ENCODE peak calls at places on chromosomes 4 and X, in ten cellular contexts. G is nephron progenitor cell; Q is body of pancreas; E is endothelial cell; I is cardiac fibroblast; X is prostate gland; C is neural crest cell; J is mucosa of descending colon; F is activated CD8-positive, alpha-beta T cell treated with anti-CD3 and anti-CD28 coated beads for 36 hours; L is fibroblast of the aortic adventitia. D is an unnamed sample.

GRCh38 chr4:159446266-159446976 is 343.5 kb downstream of the RAPGEF2 start:
- DNase-seq in C (peak), F (peak), G (peak), I (peak), X (peak), E (peak), Q (peak), J (peak), L (peak), D (no peak)

GRCh38 chr4:151099976-151100417 is 569 bp downstream of the RPS3A start:
- DNase-seq in Q (no peak), I (peak), F (no peak), E (no peak), L (peak), J (no peak), G (no peak), X (no peak), C (no peak), D (no peak)

GRCh38 chrX:35741142-35741541 is 57.0 kb upstream of the MAGEB16 start:
- DNase-seq in X (no peak), F (no peak), L (no peak), Q (no peak), C (no peak), G (no peak), I (no peak), J (no peak), E (no peak), D (no peak)

GRCh38 chrX:21932277-21932996 is 8.1 kb upstream of the SMS start:
- DNase-seq in J (no peak), L (peak), G (no peak), Q (peak), E (no peak), X (no peak), I (peak), F (peak), C (no peak), D (no peak)

GRCh38 chr4:66376921-66377320 is 706.6 kb upstream of the EPHA5 start:
- DNase-seq in C (no peak), J (no peak), I (peak), X (no peak), F (no peak), Q (no peak), E (no peak), L (peak), G (no peak), D (no peak)

GRCh38 chrX:44042731-44043130 is 69.5 kb upstream of the NDP start:
- DNase-seq in C (no peak), E (no peak), F (no peak), G (no peak), X (no peak), I (peak), Q (no peak), J (peak), L (peak), D (no peak)

GRCh38 chr4:189048119-189048518 is 892.6 kb upstream of the FRG1 start:
- DNase-seq in E (no peak), I (peak), Q (no peak), C (no peak), J (no peak), F (no peak), G (no peak), L (no peak), X (no peak), D (no peak)

GRCh38 chr4:52317361-52317879 is 266.3 kb downstream of the SPATA18 start:
- DNase-seq in G (no peak), L (no peak), F (no peak), I (no peak), E (no peak), Q (no peak), X (no peak), C (no peak), J (no peak), D (no peak)

GRCh38 chrX:45621356-45622041 is 420.8 kb upstream of the DIPK2B start:
- DNase-seq in E (no peak), J (no peak), I (peak), L (peak), X (no peak), C (no peak), F (peak), Q (no peak), G (no peak), D (no peak)

GRCh38 chrX:39050427-39050826 is 249.2 kb downstream of the MID1IP1 start:
- DNase-seq in Q (peak), X (peak), J (no peak), E (no peak), I (no peak), G (no peak), L (no peak), C (no peak), F (no peak), D (no peak)

GRCh38 chr4:113639311-113639710 is 122.2 kb downstream of the CAMK2D start:
- DNase-seq in G (no peak), I (no peak), C (no peak), F (peak), Q (no peak), L (no peak), X (no peak), E (no peak), J (peak), D (no peak)

GRCh38 chr4:185011408-185011807 is 6.9 kb upstream of the HELT start:
- DNase-seq in L (no peak), I (no peak), C (peak), J (peak), Q (no peak), E (peak), G (peak), X (no peak), F (peak), D (no peak)

GRCh38 chr4:185054876-185055275 is 36.6 kb downstream of the HELT start:
- DNase-seq in Q (no peak), G (no peak), X (no peak), F (no peak), C (no peak), I (no peak), L (no peak), J (no peak), E (no peak), D (no peak)

GRCh38 chrX:84475101-84475500 is 27.2 kb downstream of the HDX start:
- DNase-seq in J (no peak), F (no peak), E (no peak), C (no peak), X (no peak), G (no peak), I (no peak), Q (no peak), L (no peak), D (no peak)

GRCh38 chr4:34972189-34972588 is 1272.1 kb downstream of the ARAP2 start:
- DNase-seq in I (no peak), J (no peak), L (no peak), E (no peak), G (no peak), Q (no peak), C (no peak), X (no peak), F (no peak), D (no peak)

GRCh38 chr4:168522829-168523228 is 26.0 kb downstream of the PALLD start:
- DNase-seq in F (no peak), Q (no peak), X (no peak), L (no peak), G (no peak), I (no peak), E (no peak), C (no peak), J (no peak), D (no peak)

GRCh38 chr4:8834681-8835220 is 36.9 kb downstream of the HMX1 start:
- DNase-seq in J (no peak), I (no peak), L (no peak), X (no peak), C (no peak), F (no peak), Q (peak), G (no peak), E (no peak), D (no peak)

GRCh38 chr4:93103042-93103441 is 725.5 kb upstream of the ATOH1 start:
- DNase-seq in X (no peak), L (no peak), G (no peak), C (no peak), I (no peak), J (no peak), E (no peak), F (no peak), Q (no peak), D (no peak)

GRCh38 chr4:26140150-26140898 is 180.5 kb upstream of the RBPJ start:
- DNase-seq in C (no peak), F (no peak), J (no peak), I (peak), L (peak), E (no peak), X (peak), Q (no peak), G (no peak), D (no peak)

GRCh38 chr4:182842104-182842600 is 75.0 kb downstream of the DCTD start:
- DNase-seq in E (no peak), X (no peak), I (no peak), L (no peak), J (no peak), G (no peak), Q (no peak), C (no peak), F (no peak), D (no peak)

GRCh38 chr4:91243132-91243531 is 1060.6 kb upstream of the GRID2 start:
- DNase-seq in J (no peak), Q (peak), X (no peak), C (no peak), L (peak), E (no peak), F (no peak), G (no peak), I (no peak), D (no peak)

GRCh38 chr4:109302366-109303140 is at the start of gene COL25A1:
- DNase-seq in I (peak), F (peak), L (peak), J (peak), X (peak), G (peak), C (peak), E (peak), Q (peak), D (no peak)

GRCh38 chr4:128385683-128386304 is 98.2 kb upstream of the PGRMC2 start:
- DNase-seq in E (no peak), X (peak), F (no peak), L (peak), C (no peak), G (no peak), J (no peak), I (peak), Q (no peak), D (no peak)

GRCh38 chrX:123976671-123977316 is 15.3 kb downstream of the STAG2 start:
- DNase-seq in Q (no peak), L (peak), C (no peak), J (no peak), G (no peak), F (no peak), E (no peak), I (peak), X (no peak), D (no peak)

GRCh38 chrX:149831473-149831872 is 49.5 kb upstream of the MAGEA8 start:
- DNase-seq in C (no peak), G (no peak), X (no peak), L (no peak), F (no peak), Q (no peak), J (no peak), I (no peak), E (no peak), D (no peak)

GRCh38 chrX:102067966-102068723 is 57.3 kb upstream of the TCEAL2 start:
- DNase-seq in I (peak), E (peak), G (peak), J (peak), L (peak), C (peak), Q (no peak), F (peak), X (no peak), D (no peak)

GRCh38 chr4:11505225-11505971 is 76.7 kb upstream of the HS3ST1 start:
- DNase-seq in E (no peak), I (peak), Q (peak), F (peak), J (peak), G (no peak), L (peak), C (no peak), X (peak), D (no peak)

GRCh38 chr4:43379001-43379400 is 486.5 kb downstream of the GRXCR1 start:
- DNase-seq in C (no peak), Q (no peak), E (no peak), G (no peak), X (no peak), J (no peak), F (no peak), L (no peak), I (no peak), D (no peak)

GRCh38 chrX:84162401-84162800 is 25.6 kb downstream of the RPS6KA6 start:
- DNase-seq in F (no peak), G (no peak), X (no peak), J (no peak), I (no peak), Q (no peak), E (no peak), L (no peak), C (no peak), D (no peak)

GRCh38 chr4:76639292-76639691 is 204.3 kb downstream of the SHROOM3 start:
- DNase-seq in E (no peak), I (no peak), F (no peak), L (no peak), G (no peak), Q (no peak), J (no peak), C (no peak), X (no peak), D (no peak)

GRCh38 chrX:50436797-50437196 is 33.8 kb downstream of the DGKK start:
- DNase-seq in J (no peak), Q (no peak), X (no peak), E (no peak), G (no peak), C (no peak), I (no peak), L (no peak), F (no peak), D (no peak)

GRCh38 chrX:54442790-54443189 is 2.6 kb downstream of the TSR2 start:
- DNase-seq in E (no peak), G (no peak), J (no peak), F (no peak), I (no peak), Q (no peak), X (no peak), L (no peak), C (no peak), D (no peak)

GRCh38 chrX:149829751-149830191 is 48.0 kb downstream of the MAGEA9 start:
- DNase-seq in Q (no peak), X (no peak), C (no peak), F (peak), I (peak), L (peak), J (no peak), G (no peak), E (no peak), D (no peak)

GRCh38 chr4:186216465-186217024 is 10.8 kb upstream of the KLKB1 start:
- DNase-seq in G (no peak), J (no peak), L (peak), X (no peak), E (no peak), Q (no peak), F (no peak), C (no peak), I (peak), D (no peak)

GRCh38 chr4:183291070-183291469 is 29.0 kb downstream of the CLDN22 start:
- DNase-seq in E (no peak), I (no peak), X (no peak), G (no peak), F (no peak), C (no peak), L (no peak), Q (no peak), J (no peak), D (no peak)

GRCh38 chr4:179095585-179096228 is 1653.5 kb upstream of the AGA start:
- DNase-seq in I (peak), E (peak), L (no peak), C (peak), F (peak), J (peak), G (peak), Q (no peak), X (no peak), D (no peak)

GRCh38 chrX:119093991-119094741 is 21.4 kb downstream of the CT47C1 start:
- DNase-seq in G (no peak), C (no peak), Q (no peak), L (no peak), I (peak), E (no peak), J (peak), X (peak), F (no peak), D (no peak)

GRCh38 chr4:26088433-26088928 is 174.5 kb downstream of the SMIM20 start:
- DNase-seq in I (peak), E (no peak), J (no peak), L (peak), G (no peak), Q (no peak), X (peak), C (no peak), F (peak), D (no peak)

GRCh38 chr4:105536601-105537000 is 15.8 kb upstream of the ARHGEF38 start:
- DNase-seq in F (no peak), C (no peak), I (no peak), X (no peak), E (no peak), Q (no peak), G (no peak), L (no peak), J (no peak), D (no peak)
- TF ChIP-seq CTCF in F (no peak), C (no peak), I (no peak), X (no peak), E (no peak), Q (no peak), G (no peak), L (no peak), J (no peak), D (no peak)

GRCh38 chrX:154022716-154023115 is 3.0 kb upstream of the IRAK1 start:
- DNase-seq in L (no peak), G (no peak), Q (no peak), I (no peak), F (no peak), C (no peak), J (no peak), X (no peak), E (no peak), D (no peak)

GRCh38 chrX:154019633-154020499 is at the start of gene IRAK1:
- DNase-seq in Q (peak), X (peak), E (peak), C (peak), I (peak), F (peak), L (peak), G (peak), J (peak), D (peak)

GRCh38 chrX:154022108-154022507 is 2.4 kb upstream of the IRAK1 start:
- DNase-seq in C (no peak), X (no peak), I (no peak), G (no peak), F (no peak), J (no peak), L (no peak), Q (no peak), E (no peak), D (no peak)

GRCh38 chrX:154020500-154021115 is 906 bp upstream of the IRAK1 start:
- DNase-seq in L (no peak), F (peak), Q (no peak), C (no peak), J (no peak), E (no peak), I (no peak), G (no peak), X (no peak), D (no peak)

GRCh38 chrX:154021131-154021611 is 1.5 kb upstream of the IRAK1 start:
- DNase-seq in F (peak), X (no peak), G (no peak), Q (no peak), C (no peak), E (no peak), L (peak), I (peak), J (no peak), D (no peak)
- TF ChIP-seq CTCF in F (no peak), X (no peak), G (no peak), Q (no peak), C (no peak), E (no peak), L (no peak), I (no peak), J (no peak), D (no peak)

GRCh38 chr4:2168469-2169319 is 73.2 kb downstream of the HAUS3 start:
- DNase-seq in C (no peak), E (no peak), L (no peak), I (no peak), Q (peak), X (no peak), J (peak), F (no peak), G (no peak), D (no peak)
- TF ChIP-seq CTCF in C (no peak), E (no peak), L (no peak), I (no peak), Q (no peak), X (no peak), J (no peak), F (no peak), G (no peak), D (no peak)

DNA sequence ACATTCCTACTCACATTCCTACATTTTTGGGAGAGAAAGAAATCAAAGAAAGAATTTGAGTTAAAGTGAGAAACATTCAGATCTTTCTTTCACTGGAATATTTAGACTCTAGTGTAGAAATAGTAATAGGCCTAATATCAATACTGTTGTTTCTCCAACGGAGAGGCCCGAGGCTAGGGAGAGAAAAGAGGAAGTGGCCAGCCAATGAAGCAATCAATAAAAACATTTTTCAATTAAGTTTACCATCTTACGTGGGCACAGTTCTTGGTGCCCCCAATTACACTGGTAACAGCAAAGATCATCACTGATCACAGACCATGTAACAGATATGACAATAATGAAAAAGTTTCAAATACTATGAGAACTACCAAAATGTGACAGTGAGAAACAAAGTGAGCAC is 281.4 kb downstream of the GPM6A start:
- DNase-seq in E (no peak), G (no peak), X (no peak), L (peak), I (no peak), C (no peak), J (no peak), F (no peak), Q (no peak), D (no peak)
- TF ChIP-seq CTCF in E (no peak), G (no peak), X (no peak), L (no peak), I (no peak), C (no peak), J (no peak), F (no peak), Q (no peak), D (no peak)